ENCODE peak calls at places on chromosomes 4 and X, in four cellular contexts. One of them, this sample, is unnamed.

GRCh38 chrX:16022580-16023170 is 100.7 kb upstream of the GRPR start:
- DNase-seq in IMR-90: peak
- DNase-seq in H9: no peak
- DNase-seq in mesendoderm: no peak
- DNase-seq in this sample: no peak

GRCh38 chrX:10126044-10126443 is 30.7 kb upstream of the CLCN4 start:
- DNase-seq in mesendoderm: no peak
- DNase-seq in H9: no peak
- DNase-seq in IMR-90: no peak
- DNase-seq in this sample: no peak

GRCh38 chrX:132090370-132091152 is 37.3 kb downstream of the FRMD7 start:
- DNase-seq in mesendoderm: no peak
- DNase-seq in H9: no peak
- DNase-seq in IMR-90: no peak
- DNase-seq in this sample: no peak

GRCh38 chr4:33625762-33626161 is 2618.6 kb downstream of the ARAP2 start:
- DNase-seq in mesendoderm: peak
- DNase-seq in H9: no peak
- DNase-seq in IMR-90: no peak
- DNase-seq in this sample: no peak

GRCh38 chr4:24032371-24032989 is 142.6 kb upstream of the PPARGC1A start:
- DNase-seq in H9: no peak
- DNase-seq in IMR-90: peak
- DNase-seq in mesendoderm: peak
- DNase-seq in this sample: no peak

GRCh38 chr4:56930638-56931037 is 22.9 kb downstream of the REST start:
- DNase-seq in H9: no peak
- DNase-seq in IMR-90: no peak
- DNase-seq in mesendoderm: no peak
- DNase-seq in this sample: no peak

GRCh38 chr4:135277116-135277979 is 1075.8 kb upstream of the PABPC4L start:
- DNase-seq in H9: no peak
- DNase-seq in IMR-90: peak
- DNase-seq in mesendoderm: peak
- DNase-seq in this sample: no peak

GRCh38 chr4:38930199-38930598 is 62.6 kb downstream of the FAM114A1 start:
- DNase-seq in H9: no peak
- DNase-seq in mesendoderm: no peak
- DNase-seq in IMR-90: no peak
- DNase-seq in this sample: no peak

GRCh38 chrX:51332188-51332942 is at the start of gene NUDT10:
- DNase-seq in H9: peak
- DNase-seq in mesendoderm: peak
- DNase-seq in IMR-90: peak
- DNase-seq in this sample: peak

GRCh38 chrX:38437093-38437492 is 84.7 kb downstream of the OTC start:
- DNase-seq in IMR-90: peak
- DNase-seq in mesendoderm: no peak
- DNase-seq in H9: no peak
- DNase-seq in this sample: no peak

GRCh38 chr4:8019396-8020365 is 80.0 kb upstream of the AFAP1 start:
- DNase-seq in IMR-90: no peak
- DNase-seq in mesendoderm: peak
- DNase-seq in H9: no peak
- DNase-seq in this sample: no peak

DNA sequence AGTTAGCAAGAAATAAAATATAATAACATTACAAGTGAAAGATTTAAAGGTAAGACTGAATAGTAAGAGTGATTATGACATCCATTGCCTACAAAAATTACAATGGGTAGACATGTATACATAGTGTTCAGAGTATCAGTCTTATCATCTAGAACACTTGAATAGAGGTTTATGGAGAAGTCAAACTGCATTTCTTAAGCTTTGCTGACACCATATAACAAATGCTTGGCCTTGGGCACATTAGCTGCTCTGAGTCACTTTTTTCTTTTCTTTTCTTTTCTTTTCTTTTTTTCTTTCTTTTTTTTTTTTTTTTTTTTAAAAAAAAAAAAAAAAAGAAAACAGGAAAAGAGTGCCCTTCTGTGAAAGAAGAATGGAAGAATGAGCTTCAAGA is 220.0 kb downstream of the SPCS3 start:
- DNase-seq in IMR-90: peak
- DNase-seq in H9: no peak
- DNase-seq in mesendoderm: no peak
- DNase-seq in this sample: no peak
- H2AK5ac ChIP-seq in IMR-90: no peak
- H2AK5ac ChIP-seq in H9: no peak
- H2AK5ac ChIP-seq in mesendoderm: no peak
- H2AK5ac ChIP-seq in this sample: no peak

DNA sequence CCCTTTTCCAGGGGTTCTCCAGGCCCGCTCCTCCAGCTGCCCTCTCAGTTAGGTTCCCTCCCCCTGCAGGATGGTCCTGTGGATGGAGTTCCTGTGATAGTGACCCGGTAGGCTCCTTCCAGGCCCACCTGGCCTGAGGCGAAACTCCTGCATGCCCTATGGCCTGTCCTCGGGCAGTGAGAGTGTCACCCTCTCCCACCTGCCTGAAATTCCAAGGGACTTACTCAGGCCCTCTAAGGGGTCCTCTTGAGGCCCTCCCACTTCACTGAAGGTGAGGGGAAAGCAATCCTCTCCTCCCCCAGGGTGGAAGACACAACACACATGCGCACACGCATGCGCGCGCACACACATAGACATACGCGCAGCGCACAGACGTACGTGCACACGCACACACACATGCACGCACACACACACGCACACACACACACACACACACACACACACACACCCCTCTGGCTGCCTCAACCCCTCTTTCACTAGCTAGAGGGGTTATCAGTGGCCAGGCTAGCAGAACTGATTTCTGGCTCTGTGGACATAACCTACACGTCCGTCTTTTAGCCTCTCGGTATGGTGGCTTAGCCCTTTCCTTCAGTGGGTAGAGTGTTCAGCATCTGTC is 215.9 kb downstream of the CBR4 start:
- DNase-seq in mesendoderm: peak
- DNase-seq in H9: no peak
- DNase-seq in IMR-90: no peak
- DNase-seq in this sample: no peak
- H2AK5ac ChIP-seq in mesendoderm: no peak
- H2AK5ac ChIP-seq in H9: no peak
- H2AK5ac ChIP-seq in IMR-90: peak
- H2AK5ac ChIP-seq in this sample: no peak

GRCh38 chr4:168736831-168737230 is 240.0 kb downstream of the PALLD start:
- DNase-seq in mesendoderm: no peak
- DNase-seq in IMR-90: no peak
- DNase-seq in H9: no peak
- DNase-seq in this sample: no peak

GRCh38 chr4:168737441-168738176 is 240.8 kb downstream of the PALLD start:
- DNase-seq in IMR-90: peak
- DNase-seq in mesendoderm: no peak
- DNase-seq in H9: no peak
- DNase-seq in this sample: no peak

GRCh38 chr4:168732714-168733113 is 235.9 kb downstream of the PALLD start:
- DNase-seq in IMR-90: peak
- DNase-seq in H9: no peak
- DNase-seq in mesendoderm: no peak
- DNase-seq in this sample: no peak

GRCh38 chr4:168735735-168736134 is 238.9 kb downstream of the PALLD start:
- DNase-seq in mesendoderm: peak
- DNase-seq in H9: no peak
- DNase-seq in IMR-90: no peak
- DNase-seq in this sample: no peak

DNA sequence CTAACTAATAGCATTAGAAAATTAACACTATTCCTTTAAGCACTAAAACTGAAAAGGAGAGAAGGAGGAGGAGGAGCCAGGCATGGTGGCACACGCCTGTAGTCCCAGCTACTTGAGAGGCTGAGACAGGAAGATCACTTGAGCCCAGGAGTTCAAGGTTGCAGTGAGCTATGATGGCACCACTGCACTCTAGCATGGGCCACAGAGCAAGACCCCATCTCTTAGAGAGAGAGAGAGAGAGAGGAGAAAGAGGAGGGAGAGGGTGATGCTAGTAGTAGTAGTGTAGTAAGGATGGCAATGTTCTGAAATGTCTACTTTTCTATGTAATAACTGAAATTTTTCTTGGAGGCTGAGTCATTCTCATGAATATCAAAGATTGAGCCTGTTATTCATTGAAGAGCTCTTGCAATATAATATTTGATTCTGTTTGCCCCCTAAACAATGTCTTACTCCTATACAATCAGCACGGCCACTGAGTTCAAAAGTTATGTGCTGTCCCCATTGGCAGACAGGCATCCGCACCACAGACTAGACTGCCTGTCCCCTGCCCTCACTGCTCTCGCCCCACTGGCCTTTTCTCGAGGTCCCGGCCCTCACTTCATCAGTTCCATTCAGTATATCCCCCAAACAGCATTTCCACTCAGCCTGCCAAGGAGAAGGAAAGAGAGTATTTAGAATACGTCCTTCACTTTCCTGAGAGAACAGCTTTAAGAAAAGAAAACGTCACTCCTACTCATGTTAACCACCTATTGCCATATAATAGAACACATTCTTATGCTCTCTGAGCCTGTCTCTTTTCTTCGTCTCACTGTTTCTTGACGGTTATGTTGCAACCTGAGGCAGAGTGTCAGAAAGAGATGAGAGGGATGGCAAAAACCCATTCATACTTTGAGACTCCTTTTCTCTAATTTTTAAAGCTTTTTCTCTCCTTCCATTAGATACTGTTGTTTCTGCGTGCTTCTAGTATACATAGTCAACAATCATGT is 238.1 kb downstream of the PALLD start:
- DNase-seq in H9: no peak
- DNase-seq in mesendoderm: no peak
- DNase-seq in IMR-90: peak
- DNase-seq in this sample: no peak
- H2AK5ac ChIP-seq in H9: no peak
- H2AK5ac ChIP-seq in mesendoderm: no peak
- H2AK5ac ChIP-seq in IMR-90: peak
- H2AK5ac ChIP-seq in this sample: no peak

DNA sequence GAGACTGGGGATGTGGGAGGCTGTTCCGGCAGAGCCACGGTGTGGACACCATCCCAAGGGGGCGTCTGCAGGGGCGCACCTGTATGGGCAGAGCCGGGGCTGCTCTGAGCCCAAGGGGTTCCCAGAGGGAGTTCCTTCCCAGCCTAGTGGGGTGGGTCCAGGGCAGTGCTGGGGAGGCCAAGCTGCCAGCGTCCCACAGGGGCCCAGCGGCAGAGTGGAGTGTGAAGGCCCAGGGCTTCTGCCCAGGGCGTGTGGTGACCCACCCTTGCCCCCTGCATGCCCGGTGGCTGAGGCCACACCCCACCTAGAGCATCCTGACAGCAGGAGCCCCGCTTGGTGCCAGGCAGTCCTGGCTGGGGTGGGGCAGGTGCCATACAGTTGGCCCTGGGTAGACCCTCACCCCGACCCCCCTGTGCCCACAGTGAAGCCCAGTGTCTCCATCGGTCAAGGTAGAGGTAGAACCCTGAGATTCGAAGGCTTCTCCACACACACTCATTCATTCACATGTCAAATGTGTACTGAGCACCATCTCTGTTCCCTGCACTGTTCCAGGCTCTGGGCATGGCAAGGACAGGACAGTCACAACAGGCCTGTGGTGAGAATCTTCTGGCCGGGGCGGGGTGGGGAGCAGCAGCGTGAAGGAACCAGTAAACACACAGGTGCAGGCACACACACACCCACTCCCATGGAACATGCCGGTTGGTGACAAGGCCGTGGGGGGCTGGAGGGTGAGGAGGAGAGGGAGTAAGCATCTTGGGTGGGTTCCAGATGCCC is 29.2 kb downstream of the TACC3 start:
- DNase-seq in mesendoderm: no peak
- DNase-seq in H9: no peak
- DNase-seq in IMR-90: no peak
- DNase-seq in this sample: no peak
- H2AK5ac ChIP-seq in mesendoderm: no peak
- H2AK5ac ChIP-seq in H9: no peak
- H2AK5ac ChIP-seq in IMR-90: no peak
- H2AK5ac ChIP-seq in this sample: no peak

GRCh38 chr4:139916041-139916440 is 237.9 kb downstream of the MAML3 start:
- DNase-seq in H9: no peak
- DNase-seq in IMR-90: no peak
- DNase-seq in mesendoderm: no peak
- DNase-seq in this sample: no peak

GRCh38 chr4:139919513-139919912 is 234.5 kb downstream of the MAML3 start:
- DNase-seq in IMR-90: peak
- DNase-seq in mesendoderm: peak
- DNase-seq in H9: no peak
- DNase-seq in this sample: no peak

GRCh38 chr4:139918591-139918990 is 235.4 kb downstream of the MAML3 start:
- DNase-seq in H9: no peak
- DNase-seq in mesendoderm: no peak
- DNase-seq in IMR-90: peak
- DNase-seq in this sample: no peak

GRCh38 chr4:139918994-139919393 is 235.0 kb downstream of the MAML3 start:
- DNase-seq in H9: no peak
- DNase-seq in IMR-90: no peak
- DNase-seq in mesendoderm: no peak
- DNase-seq in this sample: no peak

GRCh38 chr4:139917896-139918295 is 236.1 kb downstream of the MAML3 start:
- DNase-seq in H9: no peak
- DNase-seq in mesendoderm: no peak
- DNase-seq in IMR-90: no peak
- DNase-seq in this sample: no peak
- H2AK5ac ChIP-seq in H9: no peak
- H2AK5ac ChIP-seq in mesendoderm: no peak
- H2AK5ac ChIP-seq in IMR-90: peak
- H2AK5ac ChIP-seq in this sample: no peak

DNA sequence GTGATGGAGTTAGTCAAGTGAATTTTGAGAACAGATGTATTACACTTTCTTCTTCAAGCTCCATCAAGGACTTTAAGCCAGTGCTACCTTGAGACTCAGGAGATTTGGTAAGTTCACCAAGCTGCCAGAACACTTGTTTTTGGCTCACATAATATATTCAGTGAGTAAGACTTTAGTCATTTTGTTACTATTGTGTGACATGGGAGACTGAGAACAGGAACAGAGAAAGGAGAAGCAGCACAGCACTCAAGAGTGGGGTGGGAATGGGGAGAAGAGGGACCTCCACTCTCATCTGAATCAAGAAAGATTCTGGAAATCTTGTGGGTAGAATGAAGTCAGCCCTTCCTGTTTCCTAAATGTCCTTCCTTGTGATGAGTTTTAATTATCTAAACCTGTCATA is 87.3 kb upstream of the TET2 start:
- DNase-seq in H9: no peak
- DNase-seq in mesendoderm: no peak
- DNase-seq in IMR-90: no peak
- DNase-seq in this sample: no peak
- H2AK5ac ChIP-seq in H9: no peak
- H2AK5ac ChIP-seq in mesendoderm: no peak
- H2AK5ac ChIP-seq in IMR-90: no peak
- H2AK5ac ChIP-seq in this sample: no peak